ENCODE peak calls at places on chromosomes 4 and X, in nine cellular contexts. F is RWPE1; R is OCI-LY7; N is tibial artery; E is psoas muscle; L is A549; H is uterus; I is MM.1S; V is CD4-positive, alpha-beta T cell. C is an unnamed sample.

GRCh38 chr4:1511441-1512041 is 105.3 kb upstream of the NKX1-1 start:
- DNase-seq in F (peak), R (peak), N (peak), E (peak), L (peak), H (peak), I (peak), V (no peak), C (no peak)

GRCh38 chrX:51336584-51336983 is 4.0 kb downstream of the NUDT10 start:
- DNase-seq in F (peak), R (peak), N (no peak), E (no peak), L (peak), H (no peak), I (peak), V (no peak), C (no peak)

GRCh38 chr4:164959896-164960295 is 17.6 kb downstream of the TRIM61 start:
- DNase-seq in F (peak), R (no peak), N (no peak), E (no peak), L (no peak), H (no peak), I (no peak), V (no peak), C (no peak)

GRCh38 chr4:80172203-80172602 is 25.1 kb upstream of the PRDM8 start:
- DNase-seq in F (no peak), R (no peak), N (no peak), E (no peak), L (no peak), H (no peak), I (peak), V (no peak), C (no peak)

GRCh38 chr4:53931423-53932060 is 132.9 kb downstream of the CHIC2 start:
- DNase-seq in F (no peak), R (no peak), N (no peak), E (no peak), L (no peak), H (no peak), I (no peak), V (no peak), C (no peak)

GRCh38 chr4:64095398-64095797 is 313.9 kb downstream of the TECRL start:
- DNase-seq in F (no peak), R (no peak), N (no peak), E (no peak), L (no peak), H (no peak), I (peak), V (no peak), C (no peak)

GRCh38 chr4:67687639-67688038 is 13.3 kb downstream of the UBA6 start:
- DNase-seq in F (no peak), R (no peak), N (no peak), E (no peak), L (no peak), H (no peak), I (no peak), V (no peak), C (no peak)

GRCh38 chrX:21700289-21700688 is 42.2 kb upstream of the KLHL34 start:
- DNase-seq in F (no peak), R (no peak), N (no peak), E (no peak), L (no peak), H (no peak), I (no peak), V (no peak), C (no peak)

GRCh38 chr4:162682651-162683050 is 484.0 kb downstream of the NAF1 start:
- DNase-seq in F (no peak), R (no peak), N (no peak), E (no peak), L (no peak), H (no peak), I (no peak), V (no peak), C (no peak)

GRCh38 chr4:100049872-100050271 is 99.8 kb upstream of the H2AZ1 start:
- DNase-seq in F (peak), R (no peak), N (no peak), E (no peak), L (no peak), H (no peak), I (no peak), V (no peak), C (no peak)

GRCh38 chr4:140777894-140778293 is 21.7 kb upstream of the TBC1D9 start:
- DNase-seq in F (no peak), R (peak), N (no peak), E (no peak), L (no peak), H (no peak), I (no peak), V (no peak), C (no peak)

GRCh38 chr4:140774956-140775355 is 18.8 kb upstream of the TBC1D9 start:
- DNase-seq in F (no peak), R (no peak), N (no peak), E (no peak), L (no peak), H (no peak), I (no peak), V (no peak), C (no peak)

GRCh38 chr4:140774510-140774909 is 18.3 kb upstream of the TBC1D9 start:
- DNase-seq in F (no peak), R (no peak), N (no peak), E (no peak), L (no peak), H (no peak), I (no peak), V (no peak), C (no peak)

GRCh38 chr4:140776551-140776950 is 20.4 kb upstream of the TBC1D9 start:
- DNase-seq in F (no peak), R (no peak), N (no peak), E (no peak), L (no peak), H (no peak), I (no peak), V (no peak), C (no peak)

GRCh38 chr4:140777401-140777800 is 21.2 kb upstream of the TBC1D9 start:
- DNase-seq in F (no peak), R (no peak), N (no peak), E (no peak), L (no peak), H (no peak), I (no peak), V (no peak), C (no peak)
- H3K27ac ChIP-seq in F (no peak), R (no peak), N (no peak), E (no peak), L (no peak), H (no peak), I (no peak), V (no peak), C (no peak)

GRCh38 chrX:72100824-72101351 is 30.8 kb downstream of the RTL5 start:
- DNase-seq in F (no peak), R (no peak), N (no peak), E (no peak), L (no peak), H (no peak), I (peak), V (peak), C (peak)
- H3K27ac ChIP-seq in F (no peak), R (no peak), N (no peak), E (no peak), L (no peak), H (no peak), I (peak), V (no peak), C (peak)

GRCh38 chrX:10832103-10832502 is 211.7 kb upstream of the MID1 start:
- DNase-seq in F (no peak), R (no peak), N (no peak), E (no peak), L (no peak), H (no peak), I (no peak), V (no peak), C (no peak)
- H3K27ac ChIP-seq in F (no peak), R (no peak), N (no peak), E (no peak), L (no peak), H (peak), I (no peak), V (no peak), C (no peak)

DNA sequence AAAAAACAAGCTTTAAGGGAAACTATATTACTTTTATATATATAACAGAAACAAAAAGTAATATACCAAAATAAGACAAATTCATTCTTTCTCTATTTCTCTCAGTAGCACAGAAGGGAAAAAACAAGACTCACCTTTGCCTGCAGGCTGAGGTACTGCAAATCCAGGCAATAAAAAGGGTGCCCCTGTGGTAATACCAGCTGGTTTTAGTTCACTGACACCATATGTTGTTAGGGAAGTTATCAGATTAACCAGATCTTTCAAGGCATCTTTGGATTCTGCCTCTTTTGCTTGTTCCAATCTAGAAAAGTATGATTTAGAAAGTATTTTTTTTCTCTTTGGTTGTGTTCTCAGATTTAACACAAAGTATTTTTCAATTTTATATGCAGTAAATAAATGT is 139.8 kb downstream of the WDFY3 start:
- DNase-seq in F (no peak), R (no peak), N (no peak), E (no peak), L (no peak), H (no peak), I (no peak), V (no peak), C (no peak)
- H3K27ac ChIP-seq in F (no peak), R (no peak), N (no peak), E (no peak), L (no peak), H (no peak), I (no peak), V (no peak), C (no peak)

GRCh38 chrX:106932492-106932923 is 12.3 kb downstream of the CLDN2 start:
- DNase-seq in F (no peak), R (no peak), N (no peak), E (no peak), L (peak), H (no peak), I (no peak), V (no peak), C (no peak)
- H3K27ac ChIP-seq in F (no peak), R (no peak), N (no peak), E (peak), L (peak), H (no peak), I (no peak), V (no peak), C (no peak)

DNA sequence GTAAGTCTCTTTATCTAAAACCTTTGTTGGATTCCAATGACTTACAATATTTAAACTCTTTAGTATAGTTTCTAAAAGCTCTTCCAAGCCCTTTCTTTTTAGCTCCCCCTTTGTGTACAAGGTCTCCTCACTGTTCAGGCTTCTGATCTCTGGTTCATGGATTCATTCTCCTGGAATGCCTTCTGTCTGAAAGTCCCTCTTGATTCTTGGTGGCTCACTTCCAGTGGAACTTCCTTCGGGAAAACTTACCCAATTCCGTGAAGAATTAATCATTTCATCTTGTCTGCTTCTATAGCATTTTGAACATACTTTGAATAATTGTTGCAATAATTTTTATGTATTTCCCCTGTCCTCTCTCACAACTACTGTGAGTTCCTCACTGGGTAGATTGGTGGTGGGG is 3.6 kb downstream of the ARHGAP24 start:
- DNase-seq in F (no peak), R (no peak), N (no peak), E (no peak), L (no peak), H (no peak), I (no peak), V (no peak), C (no peak)
- H3K27ac ChIP-seq in F (no peak), R (no peak), N (no peak), E (no peak), L (peak), H (no peak), I (no peak), V (no peak), C (no peak)

GRCh38 chrX:65610040-65610439 is 57.4 kb upstream of the MSN start:
- DNase-seq in F (no peak), R (no peak), N (no peak), E (no peak), L (no peak), H (no peak), I (no peak), V (no peak), C (no peak)
- H3K27ac ChIP-seq in F (no peak), R (no peak), N (no peak), E (no peak), L (no peak), H (no peak), I (no peak), V (no peak), C (no peak)

GRCh38 chr4:147957446-147957845 is 225.6 kb downstream of the ARHGAP10 start:
- DNase-seq in F (no peak), R (no peak), N (no peak), E (no peak), L (no peak), H (no peak), I (no peak), V (no peak), C (no peak)
- H3K27ac ChIP-seq in F (no peak), R (no peak), N (no peak), E (peak), L (no peak), H (no peak), I (no peak), V (no peak), C (no peak)

DNA sequence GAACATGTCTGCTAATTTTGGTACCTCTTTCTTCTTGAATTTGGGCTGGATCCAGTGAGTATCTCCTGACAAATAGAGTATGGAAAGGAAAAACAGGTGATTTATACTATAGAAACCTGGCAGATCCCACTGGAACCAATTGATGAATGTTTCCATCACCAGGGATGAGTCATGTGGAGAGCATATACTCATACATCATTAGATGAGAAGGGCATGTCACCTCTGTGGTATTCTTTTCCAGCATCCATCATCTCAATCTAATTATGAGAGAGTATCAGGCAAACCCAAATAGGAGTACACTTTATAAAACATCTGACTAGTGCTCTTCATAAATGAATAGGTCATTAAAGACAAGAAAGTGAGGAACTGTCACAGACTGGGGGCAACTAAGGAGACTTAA is 90.7 kb downstream of the CLDN22 start:
- DNase-seq in F (peak), R (no peak), N (no peak), E (no peak), L (no peak), H (no peak), I (no peak), V (no peak), C (no peak)
- H3K27ac ChIP-seq in F (no peak), R (no peak), N (no peak), E (no peak), L (no peak), H (no peak), I (no peak), V (no peak), C (no peak)

GRCh38 chrX:22795680-22796079 is 204.1 kb upstream of the DDX53 start:
- DNase-seq in F (peak), R (no peak), N (no peak), E (no peak), L (no peak), H (no peak), I (no peak), V (no peak), C (no peak)
- H3K27ac ChIP-seq in F (no peak), R (no peak), N (no peak), E (no peak), L (no peak), H (no peak), I (no peak), V (no peak), C (no peak)

C was measured in lung.